ENCODE peak calls at places on chromosomes 2 and 18, in five cellular contexts. T is anterior cingulate cortex; D is activated CD4-positive, alpha-beta T cell treated with anti-CD3 and anti-CD28 coated beads, Interleukin-2, amount 50 U/mL, for 24 hours; J is AG09309; I is stimulated activated CD4-positive, alpha-beta T cell treated with anti-CD3 and anti-CD28 coated beads, TNF-alpha, amount 100 ng/mL, for 48 hours. S is an unnamed sample.

GRCh38 chr2:82282111-82282882 is 1977.7 kb upstream of the LRRTM1 start:
- DNase-seq in T (no peak), D (no peak), J (no peak), I (no peak), S (no peak)

GRCh38 chr2:109513749-109514588 is 99.8 kb downstream of the SEPTIN10 start:
- DNase-seq in T (peak), D (no peak), J (peak), I (no peak), S (no peak)

GRCh38 chr2:179745615-179746263 is 115.7 kb downstream of the ZNF385B start:
- DNase-seq in T (no peak), D (no peak), J (no peak), I (no peak), S (peak)

GRCh38 chr18:9766076-9766481 is 58.0 kb downstream of the RAB31 start:
- DNase-seq in T (no peak), D (no peak), J (no peak), I (no peak), S (no peak)

GRCh38 chr2:208490492-208490891 is 83.9 kb downstream of the PTH2R start:
- DNase-seq in T (no peak), D (no peak), J (no peak), I (no peak), S (no peak)

GRCh38 chr2:175698076-175698475 is 304.0 kb downstream of the LNPK start:
- DNase-seq in T (no peak), D (no peak), J (no peak), I (no peak), S (no peak)

GRCh38 chr2:96273763-96274162 is 7.7 kb downstream of the CIAO1 start:
- DNase-seq in T (no peak), D (no peak), J (no peak), I (no peak), S (no peak)

GRCh38 chr2:131076707-131077106 is 16.6 kb downstream of the FAM168B start:
- DNase-seq in T (no peak), D (no peak), J (no peak), I (no peak), S (no peak)

GRCh38 chr2:191679818-191680600 is 2.1 kb downstream of the NABP1 start:
- DNase-seq in T (no peak), D (no peak), J (no peak), I (no peak), S (no peak)

GRCh38 chr2:12539771-12540170 is 177.0 kb upstream of the TRIB2 start:
- DNase-seq in T (no peak), D (no peak), J (no peak), I (no peak), S (no peak)

GRCh38 chr2:14633451-14634211 is 1.1 kb downstream of the LRATD1 start:
- DNase-seq in T (no peak), D (no peak), J (no peak), I (no peak), S (peak)

GRCh38 chr2:70140978-70141753 is 49.7 kb downstream of the C2orf42 start:
- DNase-seq in T (no peak), D (peak), J (no peak), I (peak), S (peak)

GRCh38 chr18:35588995-35589394 is 7.5 kb downstream of the GALNT1 start:
- DNase-seq in T (no peak), D (no peak), J (no peak), I (no peak), S (no peak)

GRCh38 chr2:241298554-241299165 is 16.8 kb downstream of the HDLBP start:
- DNase-seq in T (no peak), D (no peak), J (no peak), I (no peak), S (no peak)

GRCh38 chr2:8116661-8117060 is 565.2 kb upstream of the ID2 start:
- DNase-seq in T (no peak), D (no peak), J (no peak), I (no peak), S (no peak)

S was measured in retina.